ENCODE peak calls at places on chromosomes 16 and 17, in four cellular contexts. Q is SK-N-SH, M is heart left ventricle, F is lower lobe of right lung. V is an unnamed sample. For H3K4me1 and H3K36me3, the result is how much of the 10 kb centered on the place peaks cover.

GRCh38 chr16:54366005-54366634 is 79.5 kb upstream of the IRX3 start:
- DNase-seq in Q (no peak), M (no peak), F (no peak), V (no peak)

GRCh38 chr16:31221357-31222160 is 4.6 kb upstream of the PYDC1 start:
- DNase-seq in Q (no peak), M (no peak), F (no peak), V (no peak)

GRCh38 chr16:14399397-14400284 is 230.4 kb downstream of the PARN start:
- DNase-seq in Q (no peak), M (peak), F (no peak), V (peak)

GRCh38 chr16:75658175-75658574 is 10.6 kb downstream of the TERF2IP start:
- DNase-seq in Q (no peak), M (no peak), F (no peak), V (no peak)

GRCh38 chr17:35057332-35057915 is 6.1 kb downstream of the RFFL start:
- DNase-seq in Q (no peak), M (no peak), F (no peak), V (no peak)

GRCh38 chr17:7523033-7523432 is 25.8 kb upstream of the TNFSF12 start:
- DNase-seq in Q (no peak), M (peak), F (peak), V (no peak)

GRCh38 chr16:2981177-2981898 is 1.1 kb upstream of the PKMYT1 start:
- DNase-seq in Q (no peak), M (no peak), F (no peak), V (no peak)

GRCh38 chr17:66930933-66931332 is 33.6 kb upstream of the CACNG4 start:
- DNase-seq in Q (no peak), M (no peak), F (no peak), V (no peak)

GRCh38 chr16:67236551-67237395 is 9.8 kb downstream of the TMEM208 start:
- DNase-seq in Q (peak), M (peak), F (peak), V (peak)

GRCh38 chr17:66602659-66603363 is 232.1 kb upstream of the CACNG5 start:
- DNase-seq in Q (no peak), M (peak), F (no peak), V (no peak)

GRCh38 chr17:31147507-31148202 is 52.9 kb downstream of the NF1 start:
- DNase-seq in Q (no peak), M (no peak), F (no peak), V (no peak)

GRCh38 chr16:66899310-66899944 is 19.1 kb downstream of the PDP2 start:
- DNase-seq in Q (peak), M (peak), F (peak), V (no peak)

GRCh38 chr17:37067555-37068111 is 118.9 kb downstream of the AATF start:
- DNase-seq in Q (peak), M (peak), F (no peak), V (peak)

GRCh38 chr17:29180788-29181160 is 576 bp upstream of the MYO18A start:
- DNase-seq in Q (no peak), M (no peak), F (no peak), V (no peak)
- H3K4me1 ChIP-seq in Q (under half), M (under half), F (half or more), V (under half)

DNA sequence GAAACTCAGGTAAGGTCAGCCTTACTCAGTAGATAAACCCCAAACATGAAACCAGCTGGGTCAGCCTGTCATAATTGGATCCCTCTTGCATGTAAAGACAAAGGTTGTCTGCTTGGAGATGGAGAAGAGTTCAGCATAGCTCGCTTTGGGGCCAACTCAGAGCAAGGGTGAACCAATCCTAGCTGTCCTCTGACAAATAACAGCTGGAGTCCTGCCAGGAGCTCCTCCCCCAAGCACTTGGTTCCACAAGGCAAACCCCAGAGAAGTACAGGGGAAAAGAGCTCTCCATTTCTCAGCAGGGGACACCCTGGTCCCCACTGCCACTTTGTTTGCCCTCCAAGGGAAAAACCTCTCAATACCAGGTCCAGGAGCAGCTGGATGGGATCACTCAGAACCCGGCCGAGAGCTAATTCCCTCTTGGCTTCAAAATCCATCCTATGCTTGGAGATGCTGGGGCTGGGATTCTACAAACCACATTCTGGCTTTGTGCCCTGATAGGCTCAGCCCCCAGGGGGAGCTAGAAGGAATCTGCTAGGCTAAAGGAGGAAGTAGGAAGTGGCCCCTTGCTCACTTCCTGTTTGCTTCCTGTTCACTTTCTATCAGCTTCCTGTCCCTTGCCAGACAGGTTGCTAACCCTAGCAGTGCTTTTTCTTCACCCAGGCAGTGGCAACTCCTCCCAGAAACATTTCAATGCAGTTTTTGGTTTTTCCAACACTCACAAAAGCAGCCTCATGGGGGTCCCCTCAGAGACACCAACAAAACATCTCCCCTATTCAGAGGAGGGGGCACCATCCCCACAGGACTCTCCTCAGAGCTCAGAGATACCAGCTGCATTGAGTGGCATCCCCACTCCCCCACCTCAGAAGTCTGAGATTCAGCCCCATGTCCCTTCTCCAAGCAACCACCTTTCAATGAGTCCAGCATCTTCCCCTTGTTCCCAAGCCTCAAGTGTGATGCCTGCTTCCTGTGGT is 30.7 kb downstream of the CDRT4 start:
- DNase-seq in Q (no peak), M (peak), F (peak), V (peak)
- TF ChIP-seq CTCF in Q (peak), M (no peak), F (peak), V (peak)

DNA sequence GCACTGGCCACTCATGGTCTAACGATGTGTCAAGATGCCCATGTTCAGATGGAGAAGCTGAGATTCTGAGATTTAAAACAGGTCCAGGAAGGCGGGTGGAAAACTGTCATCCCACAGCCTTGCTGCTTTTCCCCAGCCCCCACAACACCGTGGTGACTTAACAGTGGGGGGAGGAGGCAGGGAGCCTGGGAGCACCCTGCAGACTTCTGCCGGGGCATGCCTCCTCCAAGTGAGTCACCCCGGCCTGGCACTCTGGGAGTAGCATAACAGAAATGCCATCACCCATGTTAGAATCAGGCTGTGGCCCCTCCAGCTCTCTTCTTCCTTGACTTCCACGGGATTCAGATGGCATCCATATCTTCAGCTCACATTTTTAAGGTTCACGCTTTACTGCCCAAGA is 164.8 kb downstream of the CBLN1 start:
- DNase-seq in Q (no peak), M (no peak), F (no peak), V (no peak)
- H3K36me3 ChIP-seq in Q (under half), M (under half), F (under half), V (under half)

GRCh38 chr16:73000020-73000906 is 47.7 kb downstream of the ZFHX3 start:
- DNase-seq in Q (no peak), M (peak), F (no peak), V (no peak)

GRCh38 chr16:72996291-72997062 is 51.5 kb downstream of the ZFHX3 start:
- DNase-seq in Q (no peak), M (no peak), F (no peak), V (no peak)

GRCh38 chr16:72999541-73000019 is 48.3 kb downstream of the ZFHX3 start:
- DNase-seq in Q (no peak), M (no peak), F (no peak), V (no peak)

GRCh38 chr16:72995151-72995881 is 52.6 kb downstream of the ZFHX3 start:
- DNase-seq in Q (peak), M (no peak), F (peak), V (peak)

GRCh38 chr16:72997141-72997542 is 50.8 kb downstream of the ZFHX3 start:
- DNase-seq in Q (no peak), M (no peak), F (no peak), V (no peak)
- H3K4me1 ChIP-seq in Q (under half), M (half or more), F (half or more), V (under half)

GRCh38 chr17:45096141-45096540 is 35.0 kb downstream of the NMT1 start:
- DNase-seq in Q (no peak), M (no peak), F (no peak), V (peak)
- TF ChIP-seq CTCF in Q (peak), M (peak), F (peak), V (peak)

DNA sequence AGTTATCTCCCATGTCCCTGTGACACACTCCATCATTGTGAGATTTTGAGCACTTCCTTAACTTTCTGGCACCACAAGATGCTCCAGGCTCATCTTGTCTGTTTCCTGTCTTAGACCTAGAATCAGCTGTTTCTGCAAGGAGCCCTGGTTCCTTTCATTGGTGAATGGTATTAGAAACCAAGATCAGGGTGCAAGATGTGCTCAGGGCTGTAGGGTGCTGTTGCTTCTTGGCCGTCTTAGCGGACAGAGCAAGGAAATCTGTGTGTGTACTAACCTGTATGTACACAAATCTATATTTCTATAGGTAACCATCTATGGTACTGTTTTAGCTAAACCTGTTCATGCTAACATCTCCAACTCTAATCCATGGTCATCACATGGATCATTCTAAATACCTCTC is 8.1 kb upstream of the PRM1 start:
- DNase-seq in Q (no peak), M (no peak), F (no peak), V (no peak)
- H3K36me3 ChIP-seq in Q (under half), M (under half), F (under half), V (under half)

GRCh38 chr16:85358704-85359146 is 246.5 kb upstream of the CIBAR2 start:
- DNase-seq in Q (no peak), M (no peak), F (no peak), V (no peak)
- H3K4me1 ChIP-seq in Q (under half), M (under half), F (under half), V (half or more)

DNA sequence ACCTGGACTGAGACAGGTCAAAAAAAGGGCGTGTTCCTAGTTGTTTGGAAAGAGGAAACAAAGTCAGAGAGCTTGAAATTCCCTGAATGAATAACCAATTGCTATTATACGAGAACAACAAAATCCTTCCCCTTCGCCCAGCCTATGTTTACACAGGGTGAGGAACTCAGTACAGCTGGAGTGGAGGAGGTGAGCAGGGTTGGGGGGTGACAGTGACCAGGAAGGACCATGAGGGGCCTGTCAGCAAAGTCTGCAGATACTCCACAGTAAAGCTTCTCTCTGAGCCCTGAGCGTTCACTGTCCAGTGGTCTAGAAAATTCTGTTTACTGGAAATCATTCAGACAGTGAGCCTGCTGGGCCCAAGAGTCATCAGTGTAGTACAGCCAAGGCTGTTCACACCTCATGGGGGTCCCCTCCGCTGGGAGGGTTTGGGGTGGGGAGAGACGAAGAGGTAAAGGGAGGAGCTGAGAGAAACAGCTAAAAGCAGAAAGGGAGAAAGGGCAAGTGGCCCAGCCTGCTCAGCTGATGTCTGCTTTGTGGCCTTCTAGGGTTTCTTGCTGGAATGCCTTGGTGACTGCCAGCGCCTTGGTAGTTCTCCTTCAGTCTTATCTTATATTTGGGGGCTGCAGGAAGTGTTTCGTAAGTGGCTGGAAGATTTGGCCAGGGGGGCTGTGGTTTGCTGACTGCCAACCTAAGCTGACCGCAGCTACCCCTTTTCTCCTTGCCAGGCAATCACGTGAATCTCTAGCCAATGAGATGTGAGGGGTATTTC is 5.7 kb downstream of the DUSP3 start:
- DNase-seq in Q (no peak), M (no peak), F (peak), V (no peak)
- TF ChIP-seq CTCF in Q (no peak), M (no peak), F (no peak), V (no peak)

GRCh38 chr17:77478899-77479298 is 338.1 kb downstream of the SEC14L1 start:
- DNase-seq in Q (no peak), M (no peak), F (no peak), V (no peak)
- H3K36me3 ChIP-seq in Q (under half), M (under half), F (under half), V (under half)

V was measured in BE2C.